ENCODE peak calls at places on chromosomes 13 and 19, in five cellular contexts. P is HepG2, M is K562, O is transverse colon, Q is stomach. T is an unnamed sample.

GRCh38 chr13:71867101-71867814 is at the start of gene DACH1:
- DNase-seq in O (peak; percentile 71), Q (peak; percentile 28), M (peak; percentile 3), P (peak; percentile 7), T (peak; percentile 76)

GRCh38 chr19:55702131-55702627 is 27.2 kb downstream of the EPN1 start:
- DNase-seq in Q (peak; percentile 71), P (no peak), O (no peak), M (peak; percentile 67), T (peak; percentile 62)

GRCh38 chr19:13053761-13054604 is 48.7 kb downstream of the LYL1 start:
- DNase-seq in P (peak; percentile 97), Q (peak; percentile 89), O (peak; percentile 79), M (no peak), T (no peak)

GRCh38 chr13:96091932-96092253 is 2.0 kb downstream of the HS6ST3 start:
- DNase-seq in P (no peak), Q (no peak), O (no peak), M (no peak), T (no peak)

GRCh38 chr13:33017410-33017929 is 1.2 kb downstream of the KL start:
- DNase-seq in Q (peak; percentile 59), M (peak; percentile 8), P (peak; percentile 18), O (peak; percentile 44), T (no peak)

GRCh38 chr19:46413262-46414031 is at the start of gene CCDC8:
- DNase-seq in Q (no peak), O (peak; percentile 57), M (peak; percentile 94), P (no peak), T (no peak)

GRCh38 chr13:41137241-41137640 is 4.6 kb upstream of the KBTBD6 start:
- DNase-seq in P (no peak), O (no peak), M (no peak), Q (no peak), T (no peak)

GRCh38 chr19:33906578-33907335 is 110.1 kb downstream of the KCTD15 start:
- DNase-seq in O (no peak), Q (no peak), M (no peak), P (peak; percentile 6), T (no peak)

GRCh38 chr13:50133277-50133953 is 118.2 kb downstream of the KCNRG start:
- DNase-seq in Q (no peak), O (no peak), P (no peak), M (no peak), T (no peak)

GRCh38 chr13:97849305-97849704 is 104.2 kb upstream of the IPO5 start:
- DNase-seq in O (no peak), M (peak; percentile 16), Q (no peak), P (peak; percentile 36), T (no peak)

GRCh38 chr13:95020298-95020987 is 280.8 kb downstream of the ABCC4 start:
- DNase-seq in P (no peak), Q (no peak), O (no peak), M (no peak), T (no peak)

GRCh38 chr13:58051807-58052375 is 420.3 kb downstream of the PCDH17 start:
- DNase-seq in M (no peak), P (no peak), O (no peak), Q (no peak), T (no peak)

GRCh38 chr13:58059624-58060023 is 428.1 kb downstream of the PCDH17 start:
- DNase-seq in P (no peak), M (no peak), O (no peak), Q (no peak), T (no peak)

GRCh38 chr13:58056411-58056810 is 424.9 kb downstream of the PCDH17 start:
- DNase-seq in M (no peak), O (no peak), P (no peak), Q (no peak), T (no peak)
- H3K4me3 ChIP-seq in M (no peak overlapping the region), O (no peak overlapping the region), P (no peak overlapping the region), Q (no peak overlapping the region), T (no peak overlapping the region)

GRCh38 chr13:44739120-44739519 is 163.0 kb upstream of the TSC22D1 start:
- DNase-seq in Q (no peak), M (no peak), O (no peak), P (no peak), T (no peak)
- TF ChIP-seq CTCF in Q (no peak), M (peak; percentile 17), O (no peak), P (no peak), T (no peak)

GRCh38 chr19:51125421-51126075 is 842 bp downstream of the SIGLEC9 start:
- DNase-seq in P (no peak), Q (no peak), O (no peak), M (no peak), T (peak; percentile 77)

GRCh38 chr19:51124729-51125128 is at the start of gene SIGLEC9:
- DNase-seq in P (no peak), M (no peak), O (peak; percentile 35), Q (no peak), T (peak; percentile 87)

GRCh38 chr19:51122112-51122981 is 2.4 kb upstream of the SIGLEC9 start:
- DNase-seq in M (no peak), O (no peak), P (no peak), Q (no peak), T (peak; percentile 78)

GRCh38 chr19:51124216-51124615 is 490 bp upstream of the SIGLEC9 start:
- DNase-seq in M (no peak), Q (no peak), O (no peak), P (no peak), T (peak; percentile 71)

DNA sequence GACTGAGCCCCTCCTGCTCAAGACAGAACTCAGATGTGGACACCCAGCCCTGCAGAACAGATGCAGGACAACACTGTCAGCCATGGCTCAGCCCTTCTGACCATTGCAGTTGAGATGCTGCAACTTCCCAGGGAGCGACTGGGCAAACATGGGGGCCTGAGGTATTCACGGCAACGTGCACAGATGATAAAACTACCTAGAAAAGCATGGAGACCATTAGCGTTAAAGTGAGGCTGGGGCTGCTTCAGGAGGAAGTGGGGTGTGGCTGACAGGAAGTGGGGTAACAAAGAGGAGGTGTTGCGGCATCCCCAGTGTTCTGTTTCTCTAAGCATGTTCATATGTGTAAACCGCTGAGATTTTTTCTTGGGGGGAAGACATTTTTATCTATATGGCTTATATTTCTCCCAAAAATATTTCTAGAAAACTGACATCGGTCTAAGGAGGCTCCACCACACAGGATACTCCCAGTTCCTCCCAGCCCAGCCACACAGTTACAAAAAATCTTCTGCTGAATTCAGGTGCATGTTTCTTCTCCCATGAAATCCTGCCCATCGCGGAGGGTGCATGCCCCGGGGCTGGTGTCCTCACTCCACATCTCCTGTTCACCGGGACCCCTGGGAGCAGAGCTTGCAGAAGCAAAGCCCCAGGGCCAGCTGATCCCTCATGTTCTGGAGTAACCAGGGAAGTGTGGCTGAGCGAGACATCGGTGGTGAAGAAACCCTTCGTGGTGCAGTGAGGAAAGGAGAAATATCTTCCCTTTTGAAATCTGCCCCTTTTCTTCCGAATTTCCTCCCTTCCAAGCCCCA is 1.1 kb upstream of the SIGLEC9 start:
- DNase-seq in O (peak; percentile 26), Q (peak; percentile 50), P (no peak), M (no peak), T (peak; percentile 85)
- TF ChIP-seq POLR2AphosphoS5 in O (no peak), Q (no peak), P (no peak), M (no peak), T (no peak)

GRCh38 chr13:108269601-108270328 is at the start of gene TNFSF13B:
- DNase-seq in M (no peak), Q (peak; percentile 43), O (peak; percentile 57), P (peak; percentile 7), T (peak; percentile 93)
- H3K4me3 ChIP-seq in M (peak within 1 kb of the TSS; percentile 17), Q (peak within 1 kb of the TSS; percentile 45), O (peak within 1 kb of the TSS; percentile 50), P (peak within 1 kb of the TSS; percentile 25), T (peak within 1 kb of the TSS; percentile 54)

DNA sequence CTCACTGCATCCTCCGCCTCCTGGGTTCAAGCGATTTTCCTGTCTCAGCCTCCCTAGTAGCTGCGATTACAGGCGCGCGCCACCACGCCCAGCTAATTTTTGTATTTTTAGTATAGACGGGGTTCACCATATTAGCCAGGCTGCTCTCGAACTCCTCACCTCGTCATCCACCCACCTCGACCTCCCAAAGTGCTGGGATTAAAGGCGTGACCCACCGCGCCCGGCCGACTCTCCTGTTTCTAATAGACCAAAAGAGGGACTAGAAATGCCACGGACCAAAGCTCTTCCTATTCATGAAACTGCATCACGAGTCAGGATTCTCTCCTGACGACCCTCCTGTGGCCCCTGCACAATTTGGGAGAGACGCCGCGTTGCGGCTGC is 563 bp downstream of the ZNF43 start:
- DNase-seq in P (no peak), O (peak; percentile 8), Q (no peak), M (no peak), T (no peak)
- TF ChIP-seq CTCF in P (no peak), O (no peak), Q (no peak), M (no peak), T (no peak)

DNA sequence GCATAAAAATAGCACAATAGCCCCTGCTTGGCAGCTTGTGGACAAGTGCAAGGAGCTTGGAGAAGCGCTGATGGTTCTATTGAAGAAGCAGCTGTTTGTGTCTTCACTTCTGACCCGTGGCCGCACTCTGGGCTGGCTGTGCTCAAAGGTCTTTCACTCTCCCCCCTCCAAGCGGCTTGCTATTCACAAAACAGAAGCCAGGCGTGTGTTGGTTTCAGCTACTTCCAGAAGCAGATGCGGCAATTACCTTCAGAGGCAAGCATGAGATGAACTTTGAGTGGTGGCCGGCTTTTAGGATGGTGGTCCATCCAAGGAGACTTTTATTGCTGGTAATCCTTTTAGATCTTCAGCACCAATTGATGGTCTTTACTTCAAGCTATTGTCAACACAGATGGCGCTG is 188.5 kb upstream of the ARGLU1 start:
- DNase-seq in P (no peak), M (no peak), O (no peak), Q (no peak), T (no peak)
- TF ChIP-seq POLR2AphosphoS5 in P (no peak), M (no peak), O (no peak), Q (no peak), T (no peak)

DNA sequence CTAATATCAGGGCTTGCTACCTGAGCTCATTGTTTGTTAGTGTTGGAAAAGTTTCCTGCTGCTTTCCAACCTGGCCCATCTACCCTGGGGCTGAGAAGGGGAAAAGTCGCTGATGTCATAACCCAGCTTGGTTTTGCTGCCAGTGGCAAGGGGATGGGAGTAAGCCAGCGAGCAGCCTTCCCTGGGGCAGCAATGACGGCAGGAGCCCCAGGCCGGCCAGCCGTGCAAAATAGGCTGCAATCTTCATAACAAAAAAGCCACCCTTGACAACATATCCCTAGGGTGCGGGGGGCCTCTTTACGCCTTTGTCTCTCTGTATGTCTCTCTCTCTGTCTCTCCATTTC is 30.1 kb downstream of the SERP2 start:
- DNase-seq in O (no peak), M (no peak), P (no peak), Q (no peak), T (no peak)
- H3K4me3 ChIP-seq in O (no peak overlapping the region), M (no peak overlapping the region), P (no peak overlapping the region), Q (no peak overlapping the region), T (no peak overlapping the region)

GRCh38 chr13:63120883-63121282 is 1705.2 kb upstream of the PCDH20 start:
- DNase-seq in M (no peak), Q (no peak), P (no peak), O (no peak), T (no peak)

GRCh38 chr13:63124863-63125262 is 1709.2 kb upstream of the PCDH20 start:
- DNase-seq in Q (no peak), M (no peak), O (no peak), P (peak; percentile 5), T (no peak)
- TF ChIP-seq CTCF in Q (peak; percentile 22), M (no peak), O (no peak), P (no peak), T (no peak)

GRCh38 chr13:21058361-21058760 is 3.0 kb downstream of the LATS2 start:
- DNase-seq in P (no peak), Q (no peak), M (no peak), O (no peak), T (no peak)
- TF ChIP-seq POLR2AphosphoS5 in P (no peak), Q (no peak), M (no peak), O (no peak), T (no peak)